ENCODE peak calls at places on chromosome 22, in nine cellular contexts. X, R, Y, M, O, H, V, I and L are unnamed samples.

GRCh38 chr22:18133452-18133851 is 16.5 kb upstream of the USP18 start:
- DNase-seq in R (no peak), V (no peak), Y (peak), X (no peak), I (peak), O (no peak), H (no peak), M (peak), L (no peak)

GRCh38 chr22:26642465-26643367 is 14.7 kb upstream of the MIAT start:
- DNase-seq in X (peak), V (no peak), I (no peak), H (peak), R (no peak), Y (no peak), O (no peak), M (no peak), L (no peak)

GRCh38 chr22:27801197-27801615 is 350 bp downstream of the MN1 start:
- DNase-seq in Y (no peak), X (peak), M (no peak), I (no peak), H (no peak), V (no peak), O (peak), R (no peak), L (peak)

GRCh38 chr22:47446331-47446730 is 683.9 kb downstream of the TBC1D22A start:
- DNase-seq in O (no peak), H (no peak), Y (no peak), M (no peak), X (no peak), R (no peak), I (no peak), V (no peak), L (no peak)

GRCh38 chr22:22182990-22183264 is 61.7 kb upstream of the VPREB1 start:
- DNase-seq in O (no peak), I (no peak), R (no peak), X (no peak), Y (no peak), M (no peak), H (no peak), V (no peak), L (no peak)

GRCh38 chr22:46102752-46103151 is 47.6 kb upstream of the PPARA start:
- DNase-seq in V (no peak), M (no peak), X (no peak), O (no peak), I (no peak), Y (no peak), R (no peak), H (no peak), L (no peak)

GRCh38 chr22:20058989-20059770 is 20.9 kb upstream of the DGCR8 start:
- DNase-seq in X (no peak), R (no peak), H (no peak), I (no peak), O (no peak), V (no peak), Y (no peak), M (no peak), L (no peak)

GRCh38 chr22:35606916-35607315 is 10.2 kb downstream of the MB start:
- DNase-seq in H (no peak), I (no peak), X (no peak), Y (no peak), O (no peak), R (no peak), V (no peak), M (no peak), L (no peak)

GRCh38 chr22:50032109-50032871 is 19.7 kb upstream of the IL17REL start:
- DNase-seq in I (no peak), R (no peak), V (no peak), H (no peak), M (peak), X (no peak), O (no peak), Y (no peak), L (no peak)

GRCh38 chr22:49380095-49380827 is 447.4 kb downstream of the BRD1 start:
- DNase-seq in M (no peak), Y (no peak), H (no peak), V (no peak), X (no peak), O (no peak), R (no peak), I (no peak), L (no peak)

GRCh38 chr22:24985824-24986214 is 33.3 kb downstream of the KIAA1671 start:
- DNase-seq in X (no peak), O (no peak), I (peak), Y (peak), H (no peak), M (no peak), R (no peak), V (peak), L (peak)